ENCODE peak calls at places on chromosomes 11 and 22, in nine cellular contexts. C is BJ, W is cardiac muscle cell, Q is WTC11, R is ovary, B is Calu3, D is OCI-LY7, O is nephron progenitor cell, F is heart left ventricle. H is an unnamed sample.

GRCh38 chr11:726278-726915 is 20.4 kb downstream of the EPS8L2 start:
- DNase-seq in F (no peak), W (peak), Q (peak), B (no peak), O (peak), R (peak), C (no peak), D (peak), H (peak)

GRCh38 chr11:103871923-103872551 is 164.4 kb upstream of the DDI1 start:
- DNase-seq in O (no peak), Q (no peak), B (no peak), R (no peak), W (no peak), C (no peak), F (no peak), D (no peak), H (no peak)

GRCh38 chr22:26476705-26477340 is 6.8 kb downstream of the HPS4 start:
- DNase-seq in D (no peak), F (no peak), R (no peak), O (no peak), W (peak), C (no peak), Q (no peak), B (no peak), H (no peak)

GRCh38 chr11:108698844-108699642 is 34.2 kb downstream of the DDX10 start:
- DNase-seq in O (no peak), F (no peak), B (no peak), D (no peak), W (no peak), Q (no peak), R (no peak), C (no peak), H (peak)

GRCh38 chr11:112004389-112004788 is 20.8 kb upstream of the DLAT start:
- DNase-seq in O (no peak), C (no peak), F (no peak), W (no peak), D (peak), Q (peak), B (no peak), R (no peak), H (no peak)

GRCh38 chr11:114368918-114369680 is 31.2 kb downstream of the C11orf71 start:
- DNase-seq in R (no peak), W (no peak), O (no peak), F (no peak), Q (no peak), C (no peak), B (no peak), D (no peak), H (peak)

GRCh38 chr11:75468534-75469340 is 35.7 kb upstream of the KLHL35 start:
- DNase-seq in R (peak), F (peak), C (no peak), B (no peak), D (no peak), W (peak), Q (no peak), O (peak), H (no peak)

GRCh38 chr11:57978686-57979531 is 44.8 kb upstream of the OR9Q1 start:
- DNase-seq in F (no peak), W (no peak), B (no peak), Q (no peak), D (no peak), O (no peak), R (no peak), C (no peak), H (no peak)

GRCh38 chr22:50118557-50119168 is 28.9 kb downstream of the MOV10L1 start:
- DNase-seq in W (peak), O (no peak), C (peak), Q (no peak), B (peak), F (no peak), R (peak), D (no peak), H (no peak)

GRCh38 chr22:46377566-46378498 is 42.3 kb downstream of the TRMU start:
- DNase-seq in B (peak), W (peak), O (peak), F (no peak), R (no peak), C (no peak), D (no peak), Q (peak), H (peak)

GRCh38 chr22:21076907-21077625 is 31.3 kb downstream of the LRRC74B start:
- DNase-seq in B (no peak), Q (no peak), F (no peak), O (no peak), R (no peak), W (no peak), C (no peak), D (no peak), H (no peak)

GRCh38 chr11:2093575-2094353 is 45.4 kb downstream of the IGF2 start:
- DNase-seq in Q (no peak), C (no peak), D (no peak), F (no peak), B (no peak), R (no peak), O (no peak), W (peak), H (peak)

GRCh38 chr11:67415501-67416304 is at the start of gene CARNS1:
- DNase-seq in O (no peak), W (no peak), C (no peak), D (no peak), R (peak), B (no peak), F (no peak), Q (peak), H (no peak)

GRCh38 chr22:20509344-20510047 is 2.1 kb downstream of the MED15 start:
- DNase-seq in R (peak), Q (no peak), F (peak), D (peak), C (peak), O (no peak), W (peak), B (peak), H (peak)

GRCh38 chr11:9530020-9530628 is 43.3 kb upstream of the WEE1 start:
- DNase-seq in F (no peak), B (no peak), Q (no peak), O (no peak), D (no peak), C (no peak), R (no peak), W (peak), H (no peak)

DNA sequence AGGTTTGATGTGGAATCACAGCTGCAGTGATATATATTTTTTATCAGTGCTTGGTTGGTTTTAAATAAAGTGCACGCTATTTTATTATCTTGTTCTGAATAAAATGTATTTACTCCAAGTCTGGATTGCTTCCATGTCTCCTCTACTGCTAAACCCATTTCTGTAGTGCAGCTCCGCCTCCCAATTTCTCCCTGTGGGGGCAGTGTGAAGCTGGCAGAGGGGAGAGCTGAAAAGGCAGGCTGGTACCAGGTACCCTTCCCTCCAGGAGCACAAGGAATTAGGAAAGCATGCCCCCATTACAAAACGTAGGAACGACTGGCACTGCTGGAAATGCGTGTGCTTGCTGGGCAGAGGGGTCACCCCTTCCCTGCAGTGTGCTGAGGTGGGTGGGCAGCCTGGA is 934 bp upstream of the TMEM132A start:
- DNase-seq in C (no peak), F (no peak), W (no peak), B (no peak), O (no peak), R (no peak), D (no peak), Q (no peak), H (no peak)
- TF ChIP-seq CTCF in C (no peak), F (no peak), W (no peak), B (no peak), O (no peak), R (no peak), D (peak), Q (no peak), H (no peak)

DNA sequence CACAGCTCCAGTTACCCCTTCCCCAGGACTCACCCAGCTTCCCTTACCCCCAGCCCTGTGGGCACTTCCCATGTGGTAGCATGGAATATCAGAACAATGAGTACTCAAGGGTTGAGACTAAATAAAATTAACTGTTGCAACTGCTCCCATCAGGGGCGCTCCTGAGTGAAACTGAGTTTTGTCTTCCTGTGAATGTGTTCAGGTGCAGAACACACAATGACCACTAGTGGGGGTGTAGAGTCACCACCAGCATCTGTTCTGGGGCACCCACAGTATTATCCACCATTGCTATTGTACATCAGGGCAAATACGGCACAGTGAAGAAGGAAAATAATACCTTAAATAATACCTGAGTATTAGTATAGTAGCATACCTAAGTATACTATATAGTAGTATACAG is 689.7 kb downstream of the TBC1D22A start:
- DNase-seq in Q (peak), D (peak), B (no peak), W (no peak), R (no peak), C (no peak), F (no peak), O (no peak), H (peak)
- TF ChIP-seq CTCF in Q (peak), D (peak), B (no peak), W (no peak), R (no peak), C (no peak), F (peak), O (no peak), H (peak)

GRCh38 chr11:62909107-62909894 is 11.9 kb downstream of the CHRM1 start:
- DNase-seq in Q (peak), O (peak), D (peak), R (peak), W (peak), C (no peak), F (peak), B (peak), H (peak)
- TF ChIP-seq CTCF in Q (peak), O (peak), D (peak), R (no peak), W (peak), C (peak), F (peak), B (peak), H (peak)

GRCh38 chr11:124867700-124868099 is 2.5 kb downstream of the ROBO3 start:
- DNase-seq in W (peak), D (peak), R (no peak), O (peak), Q (peak), C (no peak), F (no peak), B (no peak), H (peak)
- TF ChIP-seq CTCF in W (peak), D (peak), R (no peak), O (peak), Q (peak), C (peak), F (peak), B (peak), H (peak)

GRCh38 chr22:43996981-43997265 is 27.2 kb upstream of the PARVB start:
- DNase-seq in R (no peak), B (no peak), C (no peak), O (no peak), D (no peak), W (no peak), F (no peak), Q (peak), H (no peak)
- TF ChIP-seq CTCF in R (no peak), B (no peak), C (no peak), O (no peak), D (no peak), W (no peak), F (no peak), Q (no peak), H (no peak)

GRCh38 chr11:40130427-40130826 is 1329.0 kb downstream of the LRRC4C start:
- DNase-seq in B (no peak), O (peak), F (no peak), W (no peak), R (no peak), D (no peak), C (no peak), Q (peak), H (peak)
- TF ChIP-seq CTCF in B (no peak), O (peak), F (no peak), W (no peak), R (no peak), D (no peak), C (no peak), Q (no peak), H (peak)

DNA sequence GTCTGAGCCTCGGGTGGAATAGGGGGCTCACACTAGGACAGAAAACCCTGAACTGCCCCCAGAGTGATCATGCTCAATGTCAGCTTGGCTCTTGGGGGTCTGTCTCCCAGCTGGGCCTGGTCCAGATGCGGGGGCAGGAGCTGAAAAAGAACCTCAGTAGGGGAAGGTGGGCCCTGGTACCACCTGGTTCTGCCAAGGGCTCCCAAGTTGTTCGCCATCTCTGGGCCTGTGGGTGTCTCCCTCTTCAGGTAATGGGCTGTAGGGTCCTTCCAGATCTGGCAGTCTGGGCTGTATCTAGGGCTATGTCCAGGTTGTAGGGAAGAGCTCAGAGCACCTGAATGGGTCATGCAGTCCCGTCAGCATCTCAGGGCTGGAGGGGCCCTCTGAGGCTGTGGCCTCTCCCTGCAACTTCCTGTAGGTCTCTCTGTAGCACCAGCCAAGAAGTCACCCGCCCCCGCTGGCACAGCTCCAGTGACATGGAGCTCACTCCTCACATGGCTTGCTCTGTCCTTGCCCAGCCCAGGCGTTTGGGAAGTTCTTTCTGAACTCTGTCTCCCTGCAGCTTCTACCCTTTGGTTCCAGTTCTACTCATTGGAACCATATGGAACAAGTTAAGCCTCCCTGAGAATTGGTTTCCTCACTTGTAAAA is 33.0 kb upstream of the SOX10 start:
- DNase-seq in C (no peak), Q (no peak), O (no peak), D (no peak), B (peak), W (peak), F (peak), R (peak), H (peak)
- TF ChIP-seq CTCF in C (no peak), Q (no peak), O (no peak), D (no peak), B (no peak), W (peak), F (peak), R (no peak), H (no peak)

DNA sequence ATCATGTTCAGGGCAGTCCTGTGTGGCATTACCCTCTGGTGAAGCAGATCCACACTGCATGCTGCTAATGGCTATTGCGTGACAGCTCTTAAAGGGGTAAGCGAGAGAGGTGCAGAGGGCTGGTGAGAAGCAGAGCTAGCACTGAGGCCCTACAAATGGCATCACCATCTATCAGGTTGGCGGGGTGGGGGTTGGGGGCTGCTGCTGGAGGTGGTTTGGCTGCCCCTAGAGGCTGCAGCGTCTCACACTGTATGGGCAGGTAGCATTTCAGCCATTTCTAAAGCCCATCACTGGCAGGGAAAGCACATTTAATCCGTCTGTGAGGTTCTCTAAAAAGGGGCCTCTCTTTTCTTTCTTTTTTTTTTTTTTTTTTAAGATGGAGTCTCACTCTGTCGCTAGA is 16.8 kb upstream of the TMA7B start:
- DNase-seq in D (peak), Q (peak), C (no peak), B (no peak), W (no peak), O (peak), F (no peak), R (no peak), H (no peak)
- TF ChIP-seq CTCF in D (peak), Q (peak), C (no peak), B (no peak), W (no peak), O (no peak), F (no peak), R (no peak), H (no peak)

GRCh38 chr11:132140056-132140455 is 769.6 kb downstream of the NTM start:
- DNase-seq in O (no peak), D (no peak), F (no peak), C (no peak), R (no peak), W (no peak), B (no peak), Q (no peak), H (no peak)
- TF ChIP-seq CTCF in O (peak), D (no peak), F (no peak), C (no peak), R (no peak), W (no peak), B (no peak), Q (no peak), H (no peak)

DNA sequence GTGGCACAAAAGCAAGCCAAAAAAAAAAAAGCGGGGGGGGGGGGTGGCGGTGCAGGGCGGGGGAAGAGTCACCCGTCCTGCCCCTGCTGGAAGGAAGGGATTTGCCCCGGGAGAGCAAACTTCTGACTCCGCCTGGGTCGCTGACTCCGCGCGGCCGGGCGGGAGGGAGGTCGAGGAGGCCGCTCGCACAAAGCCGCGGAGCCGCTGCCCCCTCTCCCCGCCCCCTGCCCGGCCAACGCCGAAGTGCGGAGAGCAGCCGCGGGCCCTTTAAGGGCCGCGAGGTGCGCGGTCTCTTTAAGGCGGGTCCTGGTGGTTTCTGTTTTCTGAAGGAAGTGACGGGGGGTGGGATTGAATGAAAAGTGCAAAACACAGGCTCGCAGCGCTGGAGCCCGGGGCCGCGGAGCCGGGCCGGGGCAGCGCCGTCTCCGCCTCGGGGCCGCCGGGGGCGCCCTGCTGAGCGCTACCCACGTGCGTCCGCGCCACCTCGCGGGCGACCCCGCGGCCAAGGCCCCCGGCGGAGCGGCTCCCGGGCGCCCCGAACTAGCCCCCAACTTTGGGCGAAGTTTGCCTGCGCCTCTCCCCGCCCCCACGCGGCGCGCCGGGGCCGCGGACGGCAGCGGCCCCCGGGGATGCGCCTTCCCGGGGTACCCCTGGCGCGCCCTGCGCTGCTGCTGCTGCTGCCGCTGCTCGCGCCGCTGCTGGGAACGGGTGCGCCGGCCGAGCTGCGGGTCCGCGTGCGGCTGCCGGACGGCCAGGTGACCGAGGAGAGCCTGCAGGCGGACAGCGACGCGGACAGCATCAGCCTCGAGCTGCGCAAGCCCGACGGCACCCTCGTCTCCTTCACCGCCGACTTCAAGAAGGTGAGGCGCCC is at the start of gene OAF:
- DNase-seq in D (peak), W (peak), O (peak), B (peak), F (peak), Q (peak), R (peak), C (no peak), H (peak)
- TF ChIP-seq CTCF in D (peak), W (no peak), O (no peak), B (peak), F (peak), Q (no peak), R (peak), C (no peak), H (peak)

H was measured in MCF 10A.